ENCODE peak calls at places on chromosome 3, in six cellular contexts. Y is cardiac muscle cell; Z is transverse colon; B is RWPE2; S is CD8-positive, alpha-beta T cell; X is upper lobe of right lung. R is an unnamed sample. For H3K27me3 and H3K36me3, the result is how much of the 10 kb centered on the place peaks cover.

GRCh38 chr3:195893121-195893449 is 15.3 kb downstream of the TNK2 start:
- DNase-seq in Y (no peak), X (no peak), S (no peak), Z (no peak), B (no peak), R (peak)

GRCh38 chr3:101732240-101732641 is 7.8 kb downstream of the CEP97 start:
- DNase-seq in Y (no peak), S (no peak), B (no peak), Z (no peak), X (no peak), R (no peak)

GRCh38 chr3:12266038-12266437 is 22.8 kb upstream of the PPARG start:
- DNase-seq in B (no peak), S (no peak), Y (no peak), Z (no peak), X (no peak), R (no peak)

GRCh38 chr3:172153335-172153861 is 114.0 kb downstream of the FNDC3B start:
- DNase-seq in Z (peak), X (peak), S (peak), B (peak), Y (peak), R (no peak)

GRCh38 chr3:24351779-24352469 is 142.7 kb downstream of the THRB start:
- DNase-seq in X (no peak), B (no peak), S (no peak), Y (no peak), Z (no peak), R (no peak)

GRCh38 chr3:77081240-77081661 is 41.4 kb downstream of the ROBO2 start:
- DNase-seq in Y (peak), S (no peak), B (peak), Z (no peak), X (no peak), R (no peak)

GRCh38 chr3:88460369-88460768 is 310.6 kb downstream of the C3orf38 start:
- DNase-seq in X (no peak), S (no peak), B (no peak), Y (no peak), Z (no peak), R (no peak)

GRCh38 chr3:55203006-55203405 is 275.1 kb upstream of the LRTM1 start:
- DNase-seq in Y (no peak), Z (no peak), B (no peak), X (no peak), S (no peak), R (peak)

GRCh38 chr3:59498995-59499394 is 449.2 kb upstream of the CFAP20DC start:
- DNase-seq in B (no peak), S (no peak), X (no peak), Z (no peak), Y (no peak), R (no peak)

GRCh38 chr3:30440880-30441279 is 165.5 kb upstream of the TGFBR2 start:
- DNase-seq in S (no peak), Z (peak), Y (peak), B (no peak), X (no peak), R (no peak)

GRCh38 chr3:183357564-183358079 is 70.8 kb downstream of the MCF2L2 start:
- DNase-seq in Z (no peak), S (no peak), B (no peak), Y (no peak), X (no peak), R (no peak)

GRCh38 chr3:159798951-159799350 is 189.7 kb upstream of the IL12A start:
- DNase-seq in Y (peak), X (no peak), Z (no peak), B (no peak), S (no peak), R (no peak)

GRCh38 chr3:78907367-78907766 is 860.4 kb downstream of the ROBO1 start:
- DNase-seq in X (no peak), Y (no peak), B (no peak), Z (no peak), S (no peak), R (no peak)

GRCh38 chr3:88005066-88005465 is 53.7 kb downstream of the CGGBP1 start:
- DNase-seq in B (no peak), S (no peak), Y (peak), Z (no peak), X (no peak), R (no peak)

GRCh38 chr3:150371741-150372254 is 36.3 kb upstream of the TSC22D2 start:
- DNase-seq in Z (peak), X (no peak), S (no peak), Y (peak), B (no peak), R (no peak)

GRCh38 chr3:41893977-41894376 is 67.9 kb downstream of the ULK4 start:
- DNase-seq in B (no peak), X (no peak), Y (peak), S (no peak), Z (no peak), R (peak)

GRCh38 chr3:77038928-77039605 is 832 bp upstream of the ROBO2 start:
- DNase-seq in Y (peak), Z (no peak), X (no peak), B (no peak), S (no peak), R (peak)

GRCh38 chr3:195853930-195854478 is 42.3 kb upstream of the MUC4 start:
- DNase-seq in S (no peak), Y (no peak), Z (no peak), B (no peak), X (no peak), R (peak)

GRCh38 chr3:187639912-187640822 is 30.0 kb downstream of the SST start:
- DNase-seq in S (no peak), X (no peak), Y (no peak), Z (no peak), B (no peak), R (no peak)

GRCh38 chr3:68893600-68894239 is 38.6 kb downstream of the TAFA4 start:
- DNase-seq in Z (no peak), Y (peak), S (no peak), X (no peak), B (no peak), R (no peak)

GRCh38 chr3:72155391-72156064 is 370.6 kb upstream of the PROK2 start:
- DNase-seq in S (no peak), Z (peak), B (no peak), Y (no peak), X (no peak), R (no peak)

GRCh38 chr3:13713396-13713795 is 164.5 kb downstream of the FBLN2 start:
- DNase-seq in B (peak), Y (no peak), Z (no peak), S (no peak), X (peak), R (no peak)

GRCh38 chr3:187958432-187959003 is 195.4 kb upstream of the LPP start:
- DNase-seq in B (no peak), Z (peak), Y (no peak), X (no peak), S (peak), R (no peak)

GRCh38 chr3:127454051-127454450 is 136.5 kb downstream of the TPRA1 start:
- DNase-seq in Z (no peak), Y (no peak), B (peak), S (no peak), X (peak), R (no peak)

GRCh38 chr3:87836026-87836425 is 222.8 kb downstream of the CGGBP1 start:
- DNase-seq in S (no peak), Y (no peak), X (no peak), B (no peak), Z (no peak), R (no peak)

GRCh38 chr3:44252332-44252731 is 10.6 kb downstream of the TOPAZ1 start:
- DNase-seq in X (no peak), S (no peak), Y (no peak), B (no peak), Z (no peak), R (no peak)

GRCh38 chr3:195254454-195255175 is 16.3 kb downstream of the XXYLT1 start:
- DNase-seq in S (no peak), B (no peak), X (no peak), Y (no peak), Z (no peak), R (peak)

GRCh38 chr3:17908399-17909191 is 166.2 kb upstream of the TBC1D5 start:
- DNase-seq in Z (no peak), S (no peak), B (no peak), X (no peak), Y (no peak), R (peak)

GRCh38 chr3:119657887-119658702 is 2.3 kb downstream of the POPDC2 start:
- DNase-seq in Z (no peak), Y (no peak), B (no peak), S (no peak), X (no peak), R (no peak)

GRCh38 chr3:174863488-174863887 is 4.4 kb downstream of the NAALADL2 start:
- DNase-seq in Z (no peak), B (no peak), Y (no peak), X (no peak), S (no peak), R (no peak)

GRCh38 chr3:65334045-65334665 is 646.4 kb upstream of the ADAMTS9 start:
- DNase-seq in S (no peak), X (no peak), Y (peak), Z (no peak), B (no peak), R (peak)

GRCh38 chr3:133691410-133692107 is 29.8 kb upstream of the TOPBP1 start:
- DNase-seq in X (no peak), Y (no peak), B (no peak), Z (no peak), S (no peak), R (no peak)

GRCh38 chr3:39445927-39446326 is 21.6 kb upstream of the MOBP start:
- DNase-seq in B (no peak), S (no peak), Y (no peak), Z (no peak), X (no peak), R (no peak)

GRCh38 chr3:58333206-58334012 is 717 bp downstream of the PXK start:
- DNase-seq in Z (peak), B (no peak), X (peak), Y (peak), S (no peak), R (peak)

GRCh38 chr3:161372321-161373260 is 1.3 kb upstream of the SPTSSB start:
- DNase-seq in S (no peak), Y (peak), X (peak), B (peak), Z (no peak), R (peak)

DNA sequence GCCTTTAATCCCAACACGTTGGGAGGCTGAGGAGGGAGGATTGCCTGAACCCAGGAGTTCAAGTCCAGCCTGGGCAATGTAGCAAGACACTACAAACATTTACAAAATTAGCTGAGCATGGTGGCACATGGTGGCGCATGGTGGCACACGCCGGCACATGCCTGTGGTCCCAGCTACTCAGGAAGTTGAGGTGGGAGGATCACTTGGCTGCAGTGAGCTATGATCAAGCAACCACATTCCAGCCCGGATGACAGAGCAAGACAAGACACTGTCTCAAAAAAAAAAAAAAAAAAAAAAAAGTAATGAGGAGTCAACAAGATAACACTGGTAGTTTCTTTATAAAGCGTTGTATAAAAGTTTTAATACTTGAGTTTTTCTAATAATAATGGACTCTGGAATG is 10.1 kb downstream of the FEZF2 start:
- DNase-seq in Z (no peak), Y (no peak), S (no peak), X (no peak), B (no peak), R (no peak)
- H3K27me3 ChIP-seq in Z (half or more), Y (half or more), S (under half), X (under half), B (half or more), R (half or more)

DNA sequence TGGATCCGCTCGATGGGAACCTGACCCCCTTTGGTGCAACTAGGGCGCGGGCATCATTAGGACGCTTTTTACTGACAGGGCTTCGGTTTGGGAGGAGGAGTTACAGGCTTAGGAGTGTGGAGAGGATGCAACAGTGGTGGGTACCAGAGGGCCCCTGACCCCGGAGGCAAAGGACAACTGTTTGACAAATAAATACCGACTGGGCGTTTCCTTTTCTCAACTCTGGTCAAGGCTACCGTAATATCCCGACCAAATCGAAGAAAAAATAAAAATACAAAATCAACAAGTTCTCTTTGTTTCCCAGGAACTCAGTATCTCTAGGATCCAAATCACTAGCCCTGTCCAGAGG is 349 bp upstream of the DGKG start:
- DNase-seq in X (no peak), B (no peak), Y (no peak), S (no peak), Z (no peak), R (no peak)
- H3K4me3 ChIP-seq in X (peak), B (peak), Y (peak), S (no peak), Z (peak), R (peak)

DNA sequence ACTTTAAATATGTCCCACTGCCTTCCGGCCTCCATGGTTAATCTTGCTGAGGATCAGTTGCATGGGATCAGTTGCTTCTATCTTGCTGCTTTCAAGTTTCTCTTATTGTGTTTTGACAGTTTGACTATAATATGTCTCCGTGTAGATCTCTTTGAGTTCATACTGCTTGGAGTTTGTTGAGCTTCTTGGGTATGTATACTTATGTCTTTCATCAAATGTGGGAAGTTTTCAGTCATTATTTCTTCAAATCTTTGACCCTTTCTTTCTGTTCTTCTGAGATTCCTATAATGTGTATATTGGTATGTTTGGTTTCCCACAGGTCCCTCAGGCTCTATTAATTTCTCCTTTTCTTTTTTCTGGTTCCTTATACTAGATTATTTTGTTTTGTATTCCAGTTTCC is 30.8 kb downstream of the PCCB start:
- DNase-seq in X (no peak), Y (no peak), B (no peak), S (no peak), Z (no peak), R (no peak)
- H3K36me3 ChIP-seq in X (under half), Y (under half), B (under half), S (under half), Z (under half), R (under half)

GRCh38 chr3:147415337-147415736 is 6.2 kb downstream of the ZIC1 start:
- DNase-seq in Z (no peak), Y (no peak), X (no peak), B (no peak), S (no peak), R (peak)

GRCh38 chr3:147413712-147414325 is 4.7 kb downstream of the ZIC1 start:
- DNase-seq in Y (no peak), S (no peak), Z (no peak), B (no peak), X (no peak), R (peak)

GRCh38 chr3:147415819-147416218 is 6.7 kb downstream of the ZIC1 start:
- DNase-seq in X (no peak), Y (no peak), B (no peak), Z (no peak), S (no peak), R (no peak)

GRCh38 chr3:147412917-147413711 is 3.9 kb downstream of the ZIC1 start:
- DNase-seq in B (no peak), X (no peak), Y (no peak), Z (no peak), S (no peak), R (peak)

GRCh38 chr3:147414369-147415135 is 5.4 kb downstream of the ZIC1 start:
- DNase-seq in X (no peak), S (no peak), Y (no peak), Z (no peak), B (no peak), R (no peak)
- H3K27me3 ChIP-seq in X (half or more), S (under half), Y (half or more), Z (half or more), B (half or more), R (half or more)

GRCh38 chr3:9246196-9246595 is 3.2 kb downstream of the SRGAP3 start:
- DNase-seq in Z (no peak), X (no peak), B (no peak), S (no peak), Y (no peak), R (no peak)

GRCh38 chr3:9248232-9249191 is 934 bp downstream of the SRGAP3 start:
- DNase-seq in Y (no peak), X (no peak), S (peak), Z (peak), B (peak), R (no peak)

GRCh38 chr3:9250236-9250635 is 790 bp upstream of the SRGAP3 start:
- DNase-seq in Z (no peak), X (no peak), S (no peak), B (no peak), Y (no peak), R (no peak)

GRCh38 chr3:9249273-9250192 is at the start of gene SRGAP3:
- DNase-seq in Y (peak), Z (peak), S (peak), X (peak), B (peak), R (peak)

GRCh38 chr3:9247361-9248231 is 1.9 kb downstream of the SRGAP3 start:
- DNase-seq in X (no peak), Z (no peak), B (no peak), S (no peak), Y (no peak), R (no peak)
- H3K4me3 ChIP-seq in X (peak), Z (no peak), B (peak), S (no peak), Y (no peak), R (no peak)

R was measured in H7.